ENCODE peak calls at places on chromosomes 5 and 9, in six cellular contexts. One of them, this sample, is unnamed.

GRCh38 chr5:103589416-103590175 is 27.0 kb upstream of the NUDT12 start:
- DNase-seq in MM.1S: no peak
- DNase-seq in PC-3: no peak
- DNase-seq in SK-N-SH: no peak
- DNase-seq in GM23248: peak; percentile 31
- DNase-seq in hepatocyte: no peak
- DNase-seq in this sample: no peak

GRCh38 chr5:77367733-77368132 is 124.4 kb downstream of the WDR41 start:
- DNase-seq in MM.1S: no peak
- DNase-seq in PC-3: peak; percentile 16
- DNase-seq in SK-N-SH: no peak
- DNase-seq in GM23248: peak; percentile 43
- DNase-seq in hepatocyte: peak; percentile 26
- DNase-seq in this sample: no peak

GRCh38 chr9:6551126-6551525 is 94.4 kb downstream of the GLDC start:
- DNase-seq in MM.1S: no peak
- DNase-seq in PC-3: no peak
- DNase-seq in SK-N-SH: no peak
- DNase-seq in GM23248: no peak
- DNase-seq in hepatocyte: no peak
- DNase-seq in this sample: no peak

GRCh38 chr5:17046320-17046719 is 110.2 kb upstream of the MYO10 start:
- DNase-seq in MM.1S: no peak
- DNase-seq in PC-3: peak; percentile 44
- DNase-seq in SK-N-SH: no peak
- DNase-seq in GM23248: no peak
- DNase-seq in hepatocyte: no peak
- DNase-seq in this sample: no peak

GRCh38 chr9:15182003-15182695 is 124.9 kb downstream of the TTC39B start:
- DNase-seq in MM.1S: no peak
- DNase-seq in PC-3: no peak
- DNase-seq in SK-N-SH: peak; percentile 33
- DNase-seq in GM23248: no peak
- DNase-seq in hepatocyte: no peak
- DNase-seq in this sample: no peak

GRCh38 chr5:56085205-56085604 is 90.4 kb upstream of the IL6ST start:
- DNase-seq in MM.1S: no peak
- DNase-seq in PC-3: no peak
- DNase-seq in SK-N-SH: no peak
- DNase-seq in GM23248: no peak
- DNase-seq in hepatocyte: no peak
- DNase-seq in this sample: no peak

GRCh38 chr5:88675758-88676636 is 207.0 kb downstream of the MEF2C start:
- DNase-seq in MM.1S: peak; percentile 95
- DNase-seq in PC-3: no peak
- DNase-seq in SK-N-SH: peak; percentile 78
- DNase-seq in GM23248: peak; percentile 63
- DNase-seq in hepatocyte: peak; percentile 62
- DNase-seq in this sample: peak; percentile 96

GRCh38 chr5:139361821-139362429 is 20.3 kb downstream of the PAIP2 start:
- DNase-seq in MM.1S: no peak
- DNase-seq in PC-3: no peak
- DNase-seq in SK-N-SH: no peak
- DNase-seq in GM23248: peak; percentile 18
- DNase-seq in hepatocyte: no peak
- DNase-seq in this sample: no peak

GRCh38 chr9:5352637-5353248 is 13.1 kb upstream of the RLN1 start:
- DNase-seq in MM.1S: no peak
- DNase-seq in PC-3: no peak
- DNase-seq in SK-N-SH: no peak
- DNase-seq in GM23248: no peak
- DNase-seq in hepatocyte: no peak
- DNase-seq in this sample: no peak

GRCh38 chr5:14917719-14918118 is 46.1 kb upstream of the ANKH start:
- DNase-seq in MM.1S: no peak
- DNase-seq in PC-3: peak; percentile 64
- DNase-seq in SK-N-SH: peak; percentile 44
- DNase-seq in GM23248: peak; percentile 70
- DNase-seq in hepatocyte: no peak
- DNase-seq in this sample: no peak

GRCh38 chr9:38638881-38639576 is 18.6 kb upstream of the ANKRD18A start:
- DNase-seq in MM.1S: no peak
- DNase-seq in PC-3: peak; percentile 62
- DNase-seq in SK-N-SH: no peak
- DNase-seq in GM23248: no peak
- DNase-seq in hepatocyte: no peak
- DNase-seq in this sample: no peak

GRCh38 chr9:132556701-132557100 is 25.7 kb upstream of the BARHL1 start:
- DNase-seq in MM.1S: no peak
- DNase-seq in PC-3: no peak
- DNase-seq in SK-N-SH: no peak
- DNase-seq in GM23248: no peak
- DNase-seq in hepatocyte: no peak
- DNase-seq in this sample: no peak

GRCh38 chr5:58156354-58156753 is 303.5 kb downstream of the PLK2 start:
- DNase-seq in MM.1S: no peak
- DNase-seq in PC-3: no peak
- DNase-seq in SK-N-SH: no peak
- DNase-seq in GM23248: peak; percentile 79
- DNase-seq in hepatocyte: no peak
- DNase-seq in this sample: no peak

GRCh38 chr9:114805670-114806551 is at the start of gene TNFSF15:
- DNase-seq in MM.1S: peak; percentile 93
- DNase-seq in PC-3: peak; percentile 43
- DNase-seq in SK-N-SH: no peak
- DNase-seq in GM23248: no peak
- DNase-seq in hepatocyte: peak; percentile 74
- DNase-seq in this sample: peak; percentile 50

GRCh38 chr9:89489548-89490527 is 8.1 kb downstream of the SEMA4D start:
- DNase-seq in MM.1S: no peak
- DNase-seq in PC-3: no peak
- DNase-seq in SK-N-SH: no peak
- DNase-seq in GM23248: no peak
- DNase-seq in hepatocyte: no peak
- DNase-seq in this sample: no peak

GRCh38 chr5:124738751-124739559 is 7.5 kb downstream of the ZNF608 start:
- DNase-seq in MM.1S: no peak
- DNase-seq in PC-3: no peak
- DNase-seq in SK-N-SH: peak; percentile 81
- DNase-seq in GM23248: no peak
- DNase-seq in hepatocyte: peak; percentile 63
- DNase-seq in this sample: peak; percentile 90

GRCh38 chr9:98807811-98808195 is 333 bp downstream of the GALNT12 start:
- DNase-seq in MM.1S: no peak
- DNase-seq in PC-3: no peak
- DNase-seq in SK-N-SH: no peak
- DNase-seq in GM23248: peak; percentile 55
- DNase-seq in hepatocyte: peak; percentile 40
- DNase-seq in this sample: peak; percentile 55

GRCh38 chr5:81183811-81184748 is 49.0 kb upstream of the CKMT2 start:
- DNase-seq in MM.1S: no peak
- DNase-seq in PC-3: no peak
- DNase-seq in SK-N-SH: peak; percentile 64
- DNase-seq in GM23248: no peak
- DNase-seq in hepatocyte: peak; percentile 11
- DNase-seq in this sample: no peak

GRCh38 chr5:139104577-139105271 is 93.4 kb downstream of the SIL1 start:
- DNase-seq in MM.1S: no peak
- DNase-seq in PC-3: peak; percentile 3
- DNase-seq in SK-N-SH: no peak
- DNase-seq in GM23248: peak; percentile 97
- DNase-seq in hepatocyte: peak; percentile 24
- DNase-seq in this sample: no peak

GRCh38 chr9:21996438-21996837 is 1.8 kb downstream of the CDKN2B-AS1 start:
- DNase-seq in MM.1S: no peak
- DNase-seq in PC-3: no peak
- DNase-seq in SK-N-SH: no peak
- DNase-seq in GM23248: no peak
- DNase-seq in hepatocyte: no peak
- DNase-seq in this sample: peak; percentile 83

GRCh38 chr9:21998026-21998425 is 3.4 kb downstream of the CDKN2B-AS1 start:
- DNase-seq in MM.1S: no peak
- DNase-seq in PC-3: no peak
- DNase-seq in SK-N-SH: no peak
- DNase-seq in GM23248: no peak
- DNase-seq in hepatocyte: no peak
- DNase-seq in this sample: no peak

GRCh38 chr9:21997480-21997879 is 2.9 kb downstream of the CDKN2B-AS1 start:
- DNase-seq in MM.1S: no peak
- DNase-seq in PC-3: no peak
- DNase-seq in SK-N-SH: no peak
- DNase-seq in GM23248: no peak
- DNase-seq in hepatocyte: no peak
- DNase-seq in this sample: no peak

GRCh38 chr9:21995652-21996275 is 1.2 kb downstream of the CDKN2B-AS1 start:
- DNase-seq in MM.1S: no peak
- DNase-seq in PC-3: peak; percentile 24
- DNase-seq in SK-N-SH: peak; percentile 68
- DNase-seq in GM23248: peak; percentile 84
- DNase-seq in hepatocyte: peak; percentile 59
- DNase-seq in this sample: peak; percentile 56

DNA sequence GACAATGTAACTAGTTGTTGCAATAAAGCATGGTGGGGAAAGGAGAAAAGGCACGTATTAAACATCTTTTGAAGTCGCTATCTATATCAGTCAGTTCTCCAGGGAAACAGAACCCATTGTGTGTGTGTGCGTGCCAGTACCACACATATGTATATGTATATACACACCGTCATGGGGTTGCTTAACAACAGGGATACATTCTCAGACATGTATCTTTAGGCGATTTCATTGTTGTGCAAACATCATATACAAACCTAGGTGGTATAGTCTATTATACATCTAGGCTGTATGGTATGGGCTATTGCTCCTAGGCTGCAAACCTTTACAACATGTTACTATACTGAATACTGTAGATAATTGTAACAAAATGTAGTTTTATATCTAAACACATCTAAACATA is 2.3 kb downstream of the CDKN2B-AS1 start:
- DNase-seq in MM.1S: no peak
- DNase-seq in PC-3: no peak
- DNase-seq in SK-N-SH: no peak
- DNase-seq in GM23248: no peak
- DNase-seq in hepatocyte: no peak
- DNase-seq in this sample: peak; percentile 35
- H3K27me3 ChIP-seq in MM.1S: no peaks in the 10 kb centered on the region
- H3K27me3 ChIP-seq in PC-3: no peaks in the 10 kb centered on the region
- H3K27me3 ChIP-seq in SK-N-SH: no peaks in the 10 kb centered on the region
- H3K27me3 ChIP-seq in GM23248: no peaks in the 10 kb centered on the region
- H3K27me3 ChIP-seq in hepatocyte: peaks cover 89% of the 10 kb centered on the region
- H3K27me3 ChIP-seq in this sample: peaks cover 92% of the 10 kb centered on the region

GRCh38 chr9:134245179-134245578 is 80.8 kb upstream of the RNU6ATAC start:
- DNase-seq in MM.1S: no peak
- DNase-seq in PC-3: no peak
- DNase-seq in SK-N-SH: no peak
- DNase-seq in GM23248: no peak
- DNase-seq in hepatocyte: no peak
- DNase-seq in this sample: no peak

GRCh38 chr9:134242706-134243105 is 78.3 kb upstream of the RNU6ATAC start:
- DNase-seq in MM.1S: no peak
- DNase-seq in PC-3: no peak
- DNase-seq in SK-N-SH: no peak
- DNase-seq in GM23248: no peak
- DNase-seq in hepatocyte: no peak
- DNase-seq in this sample: no peak

GRCh38 chr9:134240371-134240770 is 76.0 kb upstream of the RNU6ATAC start:
- DNase-seq in MM.1S: no peak
- DNase-seq in PC-3: no peak
- DNase-seq in SK-N-SH: no peak
- DNase-seq in GM23248: no peak
- DNase-seq in hepatocyte: no peak
- DNase-seq in this sample: no peak

GRCh38 chr9:134239939-134240338 is 75.6 kb upstream of the RNU6ATAC start:
- DNase-seq in MM.1S: no peak
- DNase-seq in PC-3: no peak
- DNase-seq in SK-N-SH: no peak
- DNase-seq in GM23248: no peak
- DNase-seq in hepatocyte: no peak
- DNase-seq in this sample: no peak

DNA sequence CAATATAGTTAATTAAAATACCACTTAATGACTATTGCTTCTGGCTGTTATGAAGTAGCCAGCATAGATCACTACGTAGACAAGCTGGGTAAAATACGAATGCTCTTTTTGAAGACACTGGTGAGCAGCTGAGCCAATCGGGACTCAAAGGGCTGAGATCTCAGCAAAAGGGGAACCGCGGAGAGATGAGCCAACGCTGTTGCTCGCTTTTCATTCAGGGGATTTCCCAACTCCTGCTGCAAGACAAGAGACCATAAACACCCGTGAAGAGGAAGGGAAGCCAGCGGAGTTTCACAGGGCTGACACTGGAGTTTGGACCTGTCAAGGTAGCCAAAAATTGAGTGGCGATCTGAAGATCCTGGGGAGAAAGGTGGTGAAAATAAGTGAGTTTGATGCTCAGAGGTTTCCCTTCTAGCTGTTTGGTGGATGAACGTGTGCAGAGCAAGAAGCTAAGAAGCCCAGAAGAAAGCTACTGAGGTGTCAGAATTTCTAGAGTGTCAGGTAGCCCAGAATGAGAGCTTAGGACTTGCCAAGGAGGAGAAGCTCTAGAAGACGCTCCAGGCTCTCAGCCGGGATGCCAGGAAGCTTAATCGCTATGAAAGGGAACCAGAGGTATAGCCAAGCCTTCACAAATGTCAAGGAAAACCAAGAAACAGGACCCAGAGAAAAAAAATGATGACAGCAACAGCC is 79.6 kb upstream of the RNU6ATAC start:
- DNase-seq in MM.1S: peak; percentile 74
- DNase-seq in PC-3: no peak
- DNase-seq in SK-N-SH: no peak
- DNase-seq in GM23248: peak; percentile 55
- DNase-seq in hepatocyte: no peak
- DNase-seq in this sample: no peak
- H2AFZ ChIP-seq in MM.1S: peak overlapping the region; percentile 60
- H2AFZ ChIP-seq in PC-3: no peak overlapping the region
- H2AFZ ChIP-seq in SK-N-SH: no peak overlapping the region
- H2AFZ ChIP-seq in GM23248: no peak overlapping the region
- H2AFZ ChIP-seq in hepatocyte: no peak overlapping the region
- H2AFZ ChIP-seq in this sample: no peak overlapping the region

GRCh38 chr5:108251350-108251749 is 130.5 kb downstream of the FBXL17 start:
- DNase-seq in MM.1S: no peak
- DNase-seq in PC-3: peak; percentile 57
- DNase-seq in SK-N-SH: peak; percentile 10
- DNase-seq in GM23248: no peak
- DNase-seq in hepatocyte: no peak
- DNase-seq in this sample: no peak
- TF ChIP-seq EZH2phosphoT487 in MM.1S: no peak
- TF ChIP-seq EZH2phosphoT487 in PC-3: no peak
- TF ChIP-seq EZH2phosphoT487 in SK-N-SH: no peak
- TF ChIP-seq EZH2phosphoT487 in GM23248: no peak
- TF ChIP-seq EZH2phosphoT487 in hepatocyte: no peak
- TF ChIP-seq EZH2phosphoT487 in this sample: no peak

DNA sequence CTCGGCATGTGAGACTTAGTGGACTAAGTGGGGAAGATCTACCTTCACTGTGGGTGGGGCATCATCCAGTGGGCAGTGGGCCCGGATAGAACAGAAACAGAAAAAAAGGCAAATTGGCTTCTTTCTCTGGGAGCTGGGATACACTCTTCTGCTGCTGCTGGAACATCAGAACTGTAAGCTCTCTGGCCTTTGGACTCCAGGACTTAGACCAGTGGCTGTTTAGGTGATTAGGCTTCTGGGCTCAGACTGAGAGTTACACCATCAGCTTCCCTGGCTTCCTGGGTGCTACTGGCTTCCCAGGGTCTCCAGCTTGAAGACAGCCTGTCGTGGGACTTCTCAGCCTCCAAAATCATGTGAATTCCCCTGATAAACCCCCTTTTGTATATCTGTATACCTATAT is 122.7 kb upstream of the SLC28A3 start:
- DNase-seq in MM.1S: no peak
- DNase-seq in PC-3: no peak
- DNase-seq in SK-N-SH: no peak
- DNase-seq in GM23248: no peak
- DNase-seq in hepatocyte: peak; percentile 37
- DNase-seq in this sample: no peak
- H3K27me3 ChIP-seq in MM.1S: no peaks in the 10 kb centered on the region
- H3K27me3 ChIP-seq in PC-3: no peaks in the 10 kb centered on the region
- H3K27me3 ChIP-seq in SK-N-SH: no peaks in the 10 kb centered on the region
- H3K27me3 ChIP-seq in GM23248: no peaks in the 10 kb centered on the region
- H3K27me3 ChIP-seq in hepatocyte: no peaks in the 10 kb centered on the region
- H3K27me3 ChIP-seq in this sample: no peaks in the 10 kb centered on the region